ENCODE peak calls at places on chromosome 21, in seven cellular contexts. V is breast epithelium, J is neural progenitor cell, L is dorsolateral prefrontal cortex, A is A549, E is H1, G is PC-3. M is an unnamed sample.

GRCh38 chr21:45187646-45188045 is 100.0 kb downstream of the POFUT2 start:
- DNase-seq in V (no peak), J (no peak), L (no peak), A (no peak), E (no peak), G (no peak), M (no peak)

GRCh38 chr21:42997053-42997452 is 22.7 kb downstream of the PKNOX1 start:
- DNase-seq in V (no peak), J (no peak), L (peak; percentile 58), A (no peak), E (no peak), G (no peak), M (no peak)

GRCh38 chr21:36163780-36164426 is 7.3 kb downstream of the DOP1B start:
- DNase-seq in V (no peak), J (no peak), L (no peak), A (no peak), E (no peak), G (no peak), M (no peak)

GRCh38 chr21:45819478-45820170 is 161.9 kb upstream of the COL6A1 start:
- DNase-seq in V (no peak), J (no peak), L (peak; percentile 33), A (no peak), E (no peak), G (no peak), M (peak; percentile 31)

GRCh38 chr21:45440736-45441350 is 35.9 kb downstream of the COL18A1 start:
- DNase-seq in V (no peak), J (no peak), L (no peak), A (no peak), E (no peak), G (no peak), M (no peak)

GRCh38 chr21:34576043-34576466 is 38.9 kb downstream of the RCAN1 start:
- DNase-seq in V (peak; percentile 64), J (no peak), L (no peak), A (no peak), E (no peak), G (no peak), M (no peak)

GRCh38 chr21:42537106-42537742 is 23.6 kb downstream of the SLC37A1 start:
- DNase-seq in V (no peak), J (peak; percentile 37), L (peak; percentile 33), A (no peak), E (no peak), G (peak; percentile 22), M (no peak)

GRCh38 chr21:15293251-15293650 is 228.5 kb upstream of the NRIP1 start:
- DNase-seq in V (no peak), J (no peak), L (no peak), A (peak; percentile 13), E (no peak), G (peak; percentile 94), M (no peak)

GRCh38 chr21:46114963-46115362 is 17.1 kb downstream of the COL6A2 start:
- DNase-seq in V (no peak), J (no peak), L (peak; percentile 31), A (no peak), E (no peak), G (no peak), M (no peak)

GRCh38 chr21:46210378-46211136 is 18.0 kb downstream of the LSS start:
- DNase-seq in V (no peak), J (peak; percentile 19), L (no peak), A (no peak), E (no peak), G (no peak), M (no peak)

GRCh38 chr21:45001134-45002095 is 61.6 kb downstream of the SLX9 start:
- DNase-seq in V (peak; percentile 85), J (no peak), L (no peak), A (peak; percentile 18), E (no peak), G (peak; percentile 94), M (no peak)

GRCh38 chr21:34635307-34635706 is 20.4 kb upstream of the RCAN1 start:
- DNase-seq in V (no peak), J (peak; percentile 15), L (no peak), A (no peak), E (peak; percentile 77), G (no peak), M (no peak)

GRCh38 chr21:15742052-15742451 is 12.3 kb downstream of the USP25 start:
- DNase-seq in V (no peak), J (peak; percentile 15), L (no peak), A (no peak), E (no peak), G (no peak), M (no peak)

GRCh38 chr21:35838987-35839763 is 221.2 kb downstream of the SETD4 start:
- DNase-seq in V (no peak), J (no peak), L (no peak), A (no peak), E (no peak), G (no peak), M (no peak)

GRCh38 chr21:29691616-29692491 is 247.9 kb downstream of the GRIK1 start:
- DNase-seq in V (no peak), J (no peak), L (no peak), A (no peak), E (no peak), G (no peak), M (no peak)

GRCh38 chr21:46151989-46152938 is 3.1 kb downstream of the FTCD start:
- DNase-seq in V (no peak), J (no peak), L (peak; percentile 34), A (no peak), E (peak; percentile 46), G (no peak), M (peak; percentile 5)

GRCh38 chr21:35359076-35359475 is 310.0 kb upstream of the RUNX1 start:
- DNase-seq in V (no peak), J (no peak), L (no peak), A (no peak), E (no peak), G (no peak), M (no peak)

GRCh38 chr21:42733874-42734273 is 80.5 kb downstream of the PDE9A start:
- DNase-seq in V (no peak), J (no peak), L (no peak), A (no peak), E (no peak), G (no peak), M (no peak)

DNA sequence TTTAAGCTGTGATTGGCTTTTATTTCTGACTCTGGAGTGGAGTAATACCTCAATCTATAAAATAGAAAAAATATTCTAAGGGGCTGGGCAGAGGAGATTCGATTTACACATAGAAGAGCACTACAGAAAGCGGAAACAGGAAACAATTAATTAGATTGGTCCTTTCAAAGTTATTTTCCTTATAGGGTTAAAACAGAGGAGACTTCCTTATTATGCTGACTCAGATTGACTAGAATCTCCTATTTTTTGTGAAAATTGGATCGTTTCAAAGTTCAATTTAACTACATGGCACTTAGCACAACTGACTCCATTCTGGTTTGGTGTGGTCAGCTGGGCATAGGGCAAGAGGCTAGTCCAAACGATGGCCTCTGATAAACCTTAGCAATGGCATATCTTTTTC is 48.3 kb upstream of the NCAM2 start:
- DNase-seq in V (no peak), J (no peak), L (no peak), A (no peak), E (no peak), G (no peak), M (no peak)
- TF ChIP-seq CTCF in V (no peak), J (no peak), L (no peak), A (no peak), E (no peak), G (no peak), M (no peak)

GRCh38 chr21:39736716-39737115 is 8.3 kb upstream of the IGSF5 start:
- DNase-seq in V (no peak), J (no peak), L (no peak), A (no peak), E (no peak), G (no peak), M (no peak)

GRCh38 chr21:39738566-39738965 is 6.4 kb upstream of the IGSF5 start:
- DNase-seq in V (no peak), J (no peak), L (no peak), A (no peak), E (no peak), G (no peak), M (no peak)

GRCh38 chr21:39737376-39738000 is 7.5 kb upstream of the IGSF5 start:
- DNase-seq in V (no peak), J (no peak), L (no peak), A (no peak), E (no peak), G (peak; percentile 73), M (no peak)
- H3K4me3 ChIP-seq in V (no peak overlapping the region), J (no peak overlapping the region), L (no peak overlapping the region), A (no peak overlapping the region), E (no peak overlapping the region), G (no peak overlapping the region), M (no peak overlapping the region)

GRCh38 chr21:28078126-28078525 is 914.6 kb downstream of the LTN1 start:
- DNase-seq in V (no peak), J (no peak), L (no peak), A (no peak), E (no peak), G (no peak), M (no peak)

GRCh38 chr21:28086861-28087581 is 905.7 kb downstream of the LTN1 start:
- DNase-seq in V (no peak), J (no peak), L (no peak), A (no peak), E (no peak), G (no peak), M (no peak)

GRCh38 chr21:28084951-28085350 is 907.7 kb downstream of the LTN1 start:
- DNase-seq in V (no peak), J (no peak), L (no peak), A (no peak), E (no peak), G (no peak), M (no peak)

DNA sequence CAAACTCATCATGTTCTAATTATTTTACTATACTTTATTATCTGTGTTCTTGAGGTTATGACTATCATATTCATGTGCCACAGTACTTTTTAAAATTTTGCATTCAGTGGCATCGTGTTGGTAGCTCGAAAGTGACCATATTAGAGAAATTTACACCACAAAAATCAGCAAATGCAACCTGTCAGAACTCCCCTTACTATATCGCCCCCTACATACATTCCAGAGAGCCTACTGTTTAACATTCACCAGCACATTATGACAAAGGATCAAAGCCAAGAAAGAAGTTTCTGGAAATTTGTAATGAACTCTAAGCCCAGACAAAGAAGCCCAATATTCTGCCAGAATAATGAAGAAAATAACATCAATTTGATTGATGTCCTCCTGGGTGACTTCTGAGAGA is 909.3 kb downstream of the LTN1 start:
- DNase-seq in V (no peak), J (no peak), L (no peak), A (no peak), E (no peak), G (no peak), M (no peak)
- TF ChIP-seq CTCF in V (no peak), J (no peak), L (no peak), A (no peak), E (no peak), G (peak; percentile 18), M (no peak)

GRCh38 chr21:38875694-38876492 is 70.2 kb downstream of the ETS2 start:
- DNase-seq in V (no peak), J (no peak), L (no peak), A (no peak), E (no peak), G (no peak), M (no peak)

GRCh38 chr21:38869196-38869595 is 63.5 kb downstream of the ETS2 start:
- DNase-seq in V (no peak), J (no peak), L (no peak), A (no peak), E (no peak), G (no peak), M (no peak)

GRCh38 chr21:38869946-38870345 is 64.2 kb downstream of the ETS2 start:
- DNase-seq in V (no peak), J (no peak), L (no peak), A (no peak), E (no peak), G (no peak), M (no peak)
- H3K4me3 ChIP-seq in V (no peak overlapping the region), J (no peak overlapping the region), L (no peak overlapping the region), A (no peak overlapping the region), E (no peak overlapping the region), G (no peak overlapping the region), M (no peak overlapping the region)